ENCODE peak calls at places on chromosome 7, in nine cellular contexts. M, Z, P, O, G, Q, Y, L and W are unnamed samples.

GRCh38 chr7:83520706-83521105 is 128.2 kb downstream of the SEMA3E start:
- DNase-seq in Z (peak; percentile 28), Y (no peak), M (no peak), O (peak; percentile 8), L (no peak), G (no peak), P (no peak), Q (no peak), W (no peak)

GRCh38 chr7:149620961-149621360 is 123.4 kb upstream of the ZNF746 start:
- DNase-seq in G (no peak), M (no peak), Q (no peak), P (no peak), Z (no peak), O (no peak), Y (no peak), L (no peak), W (peak; percentile 73)

GRCh38 chr7:14125998-14126397 is 136.5 kb upstream of the ETV1 start:
- DNase-seq in P (no peak), Z (no peak), O (no peak), Q (no peak), G (no peak), L (no peak), M (no peak), Y (no peak), W (no peak)

GRCh38 chr7:46163245-46163644 is 242.2 kb upstream of the IGFBP3 start:
- DNase-seq in Y (no peak), L (no peak), Q (no peak), O (no peak), G (no peak), M (no peak), P (no peak), Z (no peak), W (no peak)

GRCh38 chr7:54249686-54250085 is 292.5 kb upstream of the VSTM2A start:
- DNase-seq in P (no peak), M (no peak), Y (no peak), G (no peak), L (no peak), Z (no peak), O (no peak), Q (no peak), W (no peak)

GRCh38 chr7:131533151-131533559 is 23.3 kb downstream of the PODXL start:
- DNase-seq in G (no peak), P (no peak), Y (no peak), O (no peak), L (no peak), Q (no peak), Z (no peak), M (no peak), W (no peak)

GRCh38 chr7:40348126-40348728 is 213.4 kb downstream of the SUGCT start:
- DNase-seq in G (no peak), M (no peak), L (no peak), Z (no peak), P (no peak), O (no peak), Y (no peak), Q (no peak), W (no peak)

GRCh38 chr7:106768324-106768751 is 96.7 kb upstream of the PIK3CG start:
- DNase-seq in G (no peak), P (no peak), O (no peak), Q (no peak), L (no peak), Y (no peak), Z (no peak), M (no peak), W (no peak)

GRCh38 chr7:66353547-66353946 is 148.4 kb downstream of the TPST1 start:
- DNase-seq in L (no peak), Z (no peak), P (no peak), G (no peak), O (no peak), Q (no peak), Y (no peak), M (no peak), W (no peak)

GRCh38 chr7:30911561-30911969 is at the start of gene AQP1:
- DNase-seq in M (no peak), Y (no peak), P (no peak), G (no peak), Z (no peak), O (no peak), Q (no peak), L (no peak), W (no peak)

GRCh38 chr7:43431020-43431595 is 151.8 kb upstream of the STK17A start:
- DNase-seq in G (no peak), Y (no peak), M (no peak), P (no peak), Q (no peak), O (no peak), L (no peak), Z (no peak), W (no peak)

GRCh38 chr7:81499262-81500116 is 270.4 kb downstream of the HGF start:
- DNase-seq in L (peak; percentile 59), G (peak; percentile 59), Q (peak; percentile 4), O (peak; percentile 72), M (peak; percentile 85), P (no peak), Z (peak; percentile 78), Y (no peak), W (no peak)

GRCh38 chr7:3835102-3835501 is 534.0 kb downstream of the SDK1 start:
- DNase-seq in Q (no peak), M (no peak), O (no peak), Y (no peak), L (no peak), Z (no peak), P (no peak), G (no peak), W (no peak)

GRCh38 chr7:23654508-23654907 is 25.5 kb upstream of the FAM221A start:
- DNase-seq in M (no peak), O (no peak), P (no peak), L (no peak), G (no peak), Q (no peak), Y (no peak), Z (no peak), W (no peak)

GRCh38 chr7:137755438-137755837 is 91.3 kb downstream of the DGKI start:
- DNase-seq in Z (no peak), Q (no peak), O (no peak), L (no peak), M (no peak), G (no peak), P (no peak), Y (no peak), W (no peak)

GRCh38 chr7:11427686-11428273 is 404.2 kb downstream of the THSD7A start:
- DNase-seq in P (no peak), Z (peak; percentile 61), M (no peak), Q (no peak), L (peak; percentile 5), G (peak; percentile 14), O (peak; percentile 57), Y (no peak), W (no peak)

GRCh38 chr7:150479023-150479716 is 28.7 kb downstream of the GIMAP8 start:
- DNase-seq in L (no peak), Q (no peak), O (no peak), M (no peak), P (peak; percentile 42), Y (no peak), Z (no peak), G (no peak), W (no peak)

GRCh38 chr7:148107741-148108140 is 482.8 kb upstream of the C7orf33 start:
- DNase-seq in O (no peak), M (no peak), P (no peak), Y (no peak), Q (no peak), L (no peak), G (no peak), Z (peak; percentile 49), W (no peak)

GRCh38 chr7:158176561-158177173 is 411.0 kb downstream of the PTPRN2 start:
- DNase-seq in L (no peak), O (no peak), Z (no peak), P (no peak), G (no peak), M (no peak), Q (no peak), Y (no peak), W (no peak)

GRCh38 chr7:85600425-85600824 is 413.6 kb upstream of the SEMA3D start:
- DNase-seq in Y (no peak), O (no peak), L (no peak), Z (no peak), Q (no peak), M (no peak), P (no peak), G (peak; percentile 24), W (no peak)

GRCh38 chr7:39086638-39087360 is 109.1 kb downstream of the POU6F2 start:
- DNase-seq in G (no peak), Y (no peak), P (no peak), M (no peak), Q (no peak), O (no peak), L (no peak), Z (no peak), W (no peak)

GRCh38 chr7:124031919-124032318 is 948 bp downstream of the TMEM229A start:
- DNase-seq in Q (peak; percentile 32), Z (no peak), O (no peak), M (no peak), L (no peak), P (no peak), G (no peak), Y (no peak), W (no peak)

GRCh38 chr7:36440880-36441279 is 51.2 kb downstream of the ANLN start:
- DNase-seq in M (peak; percentile 17), L (no peak), Q (no peak), G (peak; percentile 14), Z (peak; percentile 2), O (no peak), Y (no peak), P (no peak), W (no peak)

GRCh38 chr7:49125246-49125645 is 200.9 kb downstream of the CDC14C start:
- DNase-seq in G (no peak), L (no peak), M (no peak), Z (no peak), Q (no peak), Y (no peak), P (no peak), O (no peak), W (no peak)